ENCODE peak calls at places on chromosomes 13 and 19, in seven cellular contexts. P is thoracic aorta, T is left ventricle myocardium inferior, A is heart left ventricle, G is colonic mucosa, Y is body of pancreas, E is keratinocyte. H is an unnamed sample. For H3K36me3 and H3K4me1, the result is how much of the 10 kb centered on the place peaks cover.

GRCh38 chr13:111907341-111907880 is 159.5 kb upstream of the SOX1 start:
- DNase-seq in P (no peak), T (no peak), A (no peak), G (peak), Y (peak), E (no peak), H (no peak)

GRCh38 chr13:40072663-40073120 is 417.2 kb downstream of the COG6 start:
- DNase-seq in P (no peak), T (no peak), A (no peak), G (no peak), Y (no peak), E (no peak), H (no peak)

GRCh38 chr19:46017874-46018675 is 4.8 kb downstream of the PGLYRP1 start:
- DNase-seq in P (no peak), T (no peak), A (no peak), G (no peak), Y (no peak), E (no peak), H (no peak)

GRCh38 chr13:34926513-34926912 is 15.6 kb upstream of the NBEA start:
- DNase-seq in P (no peak), T (no peak), A (no peak), G (no peak), Y (no peak), E (no peak), H (peak)

GRCh38 chr13:64446372-64446771 is 2783.8 kb downstream of the PCDH9 start:
- DNase-seq in P (no peak), T (no peak), A (no peak), G (no peak), Y (no peak), E (no peak), H (no peak)

GRCh38 chr19:29715695-29716581 is 877 bp upstream of the C19orf12 start:
- DNase-seq in P (no peak), T (no peak), A (no peak), G (peak), Y (peak), E (no peak), H (no peak)

GRCh38 chr13:41919741-41920487 is 41.0 kb downstream of the VWA8 start:
- DNase-seq in P (no peak), T (no peak), A (no peak), G (no peak), Y (no peak), E (no peak), H (no peak)

GRCh38 chr19:54470991-54471782 is 1.9 kb downstream of the CDC42EP5 start:
- DNase-seq in P (no peak), T (peak), A (peak), G (peak), Y (peak), E (no peak), H (peak)

GRCh38 chr13:37429976-37430375 is 168.6 kb downstream of the POSTN start:
- DNase-seq in P (no peak), T (no peak), A (no peak), G (no peak), Y (no peak), E (no peak), H (no peak)

GRCh38 chr13:112619730-112620639 is 32.0 kb upstream of the TUBGCP3 start:
- DNase-seq in P (no peak), T (peak), A (no peak), G (no peak), Y (no peak), E (no peak), H (peak)

GRCh38 chr13:19117913-19118739 is 63.5 kb downstream of the TUBA3C start:
- DNase-seq in P (no peak), T (no peak), A (no peak), G (no peak), Y (no peak), E (no peak), H (no peak)

GRCh38 chr13:76976488-76976887 is 15.4 kb upstream of the CLN5 start:
- DNase-seq in P (no peak), T (no peak), A (no peak), G (no peak), Y (no peak), E (no peak), H (peak)

GRCh38 chr13:110358381-110358780 is 51.3 kb downstream of the COL4A2 start:
- DNase-seq in P (no peak), T (no peak), A (no peak), G (no peak), Y (no peak), E (no peak), H (no peak)

GRCh38 chr19:35222373-35223005 is 6.0 kb downstream of the FAM187B start:
- DNase-seq in P (no peak), T (no peak), A (no peak), G (no peak), Y (no peak), E (no peak), H (no peak)

GRCh38 chr19:19653597-19654147 is 9.8 kb downstream of the ATP13A1 start:
- DNase-seq in P (no peak), T (no peak), A (no peak), G (no peak), Y (no peak), E (no peak), H (no peak)

GRCh38 chr13:20940083-20940482 is 37.5 kb upstream of the XPO4 start:
- DNase-seq in P (no peak), T (no peak), A (no peak), G (no peak), Y (no peak), E (no peak), H (no peak)

GRCh38 chr19:36894849-36895383 is 21.2 kb downstream of the ZNF829 start:
- DNase-seq in P (no peak), T (no peak), A (no peak), G (no peak), Y (no peak), E (no peak), H (peak)

GRCh38 chr19:372306-372890 is 27.8 kb upstream of the MIER2 start:
- DNase-seq in P (no peak), T (peak), A (peak), G (no peak), Y (no peak), E (no peak), H (peak)

GRCh38 chr13:49184621-49185020 is 35.5 kb upstream of the MLNR start:
- DNase-seq in P (no peak), T (no peak), A (no peak), G (no peak), Y (no peak), E (no peak), H (no peak)

GRCh38 chr13:101751488-101751887 is 299.0 kb downstream of the ITGBL1 start:
- DNase-seq in P (no peak), T (no peak), A (no peak), G (no peak), Y (no peak), E (peak), H (peak)

GRCh38 chr13:111572956-111573355 is 252.5 kb downstream of the TEX29 start:
- DNase-seq in P (no peak), T (no peak), A (no peak), G (no peak), Y (peak), E (no peak), H (no peak)

GRCh38 chr13:18943273-18943672 is 238.4 kb downstream of the TUBA3C start:
- DNase-seq in P (no peak), T (no peak), A (no peak), G (no peak), Y (no peak), E (no peak), H (no peak)

GRCh38 chr19:41420101-41420880 is 6.9 kb downstream of the B3GNT8 start:
- DNase-seq in P (no peak), T (no peak), A (no peak), G (no peak), Y (no peak), E (no peak), H (no peak)

GRCh38 chr13:85332595-85332994 is 466.6 kb downstream of the SLITRK6 start:
- DNase-seq in P (no peak), T (no peak), A (no peak), G (no peak), Y (no peak), E (no peak), H (no peak)

GRCh38 chr19:49946415-49946814 is 14.6 kb downstream of the SIGLEC11 start:
- DNase-seq in P (no peak), T (no peak), A (no peak), G (no peak), Y (no peak), E (no peak), H (no peak)

GRCh38 chr13:23695711-23696512 is 125.7 kb downstream of the TNFRSF19 start:
- DNase-seq in P (no peak), T (peak), A (peak), G (peak), Y (no peak), E (no peak), H (peak)

GRCh38 chr13:112453874-112454647 is 77.9 kb downstream of the SPACA7 start:
- DNase-seq in P (no peak), T (no peak), A (peak), G (peak), Y (no peak), E (no peak), H (no peak)

GRCh38 chr19:18419699-18420460 is 682 bp downstream of the SSBP4 start:
- DNase-seq in P (no peak), T (no peak), A (peak), G (peak), Y (peak), E (no peak), H (peak)

GRCh38 chr19:9474975-9475374 is 23.4 kb downstream of the ZNF560 start:
- DNase-seq in P (no peak), T (no peak), A (no peak), G (no peak), Y (no peak), E (no peak), H (no peak)

GRCh38 chr13:113469582-113469981 is 16.3 kb upstream of the ADPRHL1 start:
- DNase-seq in P (no peak), T (no peak), A (no peak), G (no peak), Y (no peak), E (no peak), H (no peak)

DNA sequence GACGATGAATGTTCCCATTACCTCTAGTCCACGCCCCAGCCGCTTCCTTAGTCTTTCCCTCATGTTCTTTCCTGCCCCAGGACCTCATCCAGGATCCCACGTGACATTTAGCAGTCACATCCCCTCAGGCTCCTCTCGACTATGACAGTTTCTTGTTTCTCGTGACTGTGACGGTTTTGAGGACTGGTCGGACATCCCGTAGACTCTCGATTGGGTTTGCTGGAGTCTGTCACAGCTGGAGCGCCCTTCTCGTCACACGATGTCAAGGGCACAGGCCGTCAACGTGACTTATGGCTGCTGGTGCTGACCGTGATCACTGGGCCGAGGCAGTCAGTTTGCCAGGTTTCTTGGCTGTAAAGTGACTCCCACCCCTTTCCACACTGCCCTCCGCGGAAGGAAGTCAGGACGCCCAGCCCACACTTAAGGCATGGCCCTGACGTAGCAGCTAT is 22.8 kb downstream of the ELAVL1 start:
- DNase-seq in P (no peak), T (no peak), A (peak), G (no peak), Y (no peak), E (no peak), H (no peak)
- H3K36me3 ChIP-seq in P (under half), T (half or more), A (half or more), G (under half), Y (under half), E (under half), H (under half)

GRCh38 chr19:48575931-48576622 is 24.1 kb downstream of the SULT2B1 start:
- DNase-seq in P (no peak), T (no peak), A (no peak), G (no peak), Y (no peak), E (no peak), H (no peak)
- H3K4me1 ChIP-seq in P (under half), T (under half), A (under half), G (under half), Y (under half), E (under half), H (under half)

DNA sequence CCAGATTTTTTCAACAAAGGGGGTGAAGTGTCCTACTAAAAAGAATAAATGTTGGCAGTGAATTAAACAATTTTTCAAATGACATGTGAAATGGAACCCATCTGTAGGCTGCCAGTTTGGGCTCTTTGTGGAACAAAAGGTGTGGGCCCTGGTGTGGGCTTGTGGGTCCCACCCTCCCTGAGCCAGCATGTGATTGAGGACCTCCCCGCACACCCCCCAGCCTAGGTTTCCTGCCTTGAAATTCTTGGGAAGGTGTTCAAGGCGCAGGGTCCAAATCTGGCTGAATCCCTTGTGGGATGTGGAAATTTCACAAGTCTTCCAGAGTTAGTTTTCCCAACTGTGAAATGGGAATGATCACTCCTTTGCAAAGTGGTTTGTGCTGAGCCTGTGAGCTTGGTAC is 4.1 kb downstream of the GGN start:
- DNase-seq in P (no peak), T (no peak), A (no peak), G (no peak), Y (no peak), E (no peak), H (no peak)
- H3K36me3 ChIP-seq in P (under half), T (half or more), A (half or more), G (under half), Y (under half), E (under half), H (half or more)

GRCh38 chr19:47153266-47153665 is 22.6 kb downstream of the SAE1 start:
- DNase-seq in P (no peak), T (no peak), A (no peak), G (no peak), Y (no peak), E (no peak), H (no peak)
- H3K4me1 ChIP-seq in P (under half), T (under half), A (under half), G (under half), Y (under half), E (under half), H (under half)

GRCh38 chr13:95579303-95579702 is 26.8 kb downstream of the CLDN10 start:
- DNase-seq in P (no peak), T (no peak), A (no peak), G (no peak), Y (no peak), E (no peak), H (no peak)
- H3K36me3 ChIP-seq in P (under half), T (under half), A (under half), G (under half), Y (under half), E (under half), H (half or more)

H was measured in SJCRH30.